ENCODE peak calls at places on chromosomes 5 and 9, in eight cellular contexts. A is sigmoid colon, N is A673, Z is coronary artery, W is AG04449, O is fibroblast of pulmonary artery, V is GM12864, M is lower lobe of right lung. T is an unnamed sample.

GRCh38 chr9:121912812-121913627 is 180.1 kb downstream of the TTLL11 start:
- DNase-seq in A (no peak), N (no peak), Z (no peak), W (no peak), O (no peak), V (no peak), M (no peak), T (no peak)

GRCh38 chr5:15645376-15645775 is 145.4 kb downstream of the FBXL7 start:
- DNase-seq in A (no peak), N (no peak), Z (no peak), W (no peak), O (peak; percentile 38), V (no peak), M (no peak), T (no peak)

GRCh38 chr5:133945561-133945960 is 22.9 kb downstream of the C5orf15 start:
- DNase-seq in A (no peak), N (no peak), Z (no peak), W (no peak), O (no peak), V (no peak), M (no peak), T (no peak)

GRCh38 chr9:73154760-73155159 is 3.1 kb downstream of the ANXA1 start:
- DNase-seq in A (no peak), N (peak; percentile 21), Z (no peak), W (no peak), O (no peak), V (no peak), M (no peak), T (no peak)

GRCh38 chr9:18658764-18659705 is 185.1 kb downstream of the ADAMTSL1 start:
- DNase-seq in A (no peak), N (no peak), Z (no peak), W (no peak), O (peak; percentile 80), V (no peak), M (no peak), T (no peak)

GRCh38 chr9:100083448-100084144 is 15.2 kb downstream of the ERP44 start:
- DNase-seq in A (no peak), N (no peak), Z (no peak), W (no peak), O (no peak), V (no peak), M (no peak), T (peak; percentile 58)

GRCh38 chr9:88905506-88905905 is 85.8 kb upstream of the S1PR3 start:
- DNase-seq in A (no peak), N (no peak), Z (no peak), W (no peak), O (no peak), V (no peak), M (no peak), T (no peak)

GRCh38 chr5:81835813-81836458 is 85.0 kb upstream of the SSBP2 start:
- DNase-seq in A (no peak), N (no peak), Z (no peak), W (no peak), O (peak; percentile 23), V (no peak), M (no peak), T (no peak)

GRCh38 chr5:69231851-69232250 is 2.8 kb upstream of the CDK7 start:
- DNase-seq in A (no peak), N (no peak), Z (no peak), W (no peak), O (no peak), V (no peak), M (no peak), T (no peak)

GRCh38 chr9:23700359-23700758 is 125.7 kb downstream of the ELAVL2 start:
- DNase-seq in A (no peak), N (no peak), Z (no peak), W (no peak), O (no peak), V (no peak), M (no peak), T (no peak)

GRCh38 chr9:23698161-23698560 is 127.9 kb downstream of the ELAVL2 start:
- DNase-seq in A (no peak), N (no peak), Z (no peak), W (no peak), O (no peak), V (no peak), M (no peak), T (no peak)

GRCh38 chr9:23707249-23707648 is 118.8 kb downstream of the ELAVL2 start:
- DNase-seq in A (no peak), N (no peak), Z (no peak), W (no peak), O (no peak), V (no peak), M (no peak), T (no peak)

GRCh38 chr9:23701291-23701690 is 124.7 kb downstream of the ELAVL2 start:
- DNase-seq in A (no peak), N (no peak), Z (no peak), W (no peak), O (no peak), V (no peak), M (no peak), T (no peak)

GRCh38 chr9:23702311-23702922 is 123.6 kb downstream of the ELAVL2 start:
- DNase-seq in A (no peak), N (no peak), Z (no peak), W (no peak), O (no peak), V (no peak), M (no peak), T (no peak)
- TF ChIP-seq CTCF in A (no peak), N (no peak), Z (no peak), W (no peak), O (no peak), V (no peak), M (no peak), T (no peak)

DNA sequence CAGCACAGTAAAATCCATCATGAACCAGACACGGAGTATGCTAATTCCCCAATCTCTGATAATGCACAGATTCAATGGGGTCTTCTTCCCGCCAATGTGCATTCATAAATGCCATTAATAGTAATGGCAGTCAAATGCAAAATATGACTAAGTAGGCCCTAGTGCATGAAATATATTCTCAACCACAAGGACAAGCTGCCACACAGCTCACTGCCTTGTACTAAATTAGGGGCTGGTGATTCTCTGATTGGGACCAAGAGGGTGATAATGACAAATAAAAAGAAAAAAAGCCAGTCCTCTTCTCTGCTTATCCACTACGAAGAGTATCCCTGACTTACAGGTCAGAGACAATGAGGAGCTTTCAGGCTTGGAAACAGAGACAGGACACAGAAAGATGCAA is 148.3 kb downstream of the EBF1 start:
- DNase-seq in A (no peak), N (no peak), Z (no peak), W (no peak), O (no peak), V (no peak), M (no peak), T (no peak)
- H3K4me3 ChIP-seq in A (no peak overlapping the region), N (no peak overlapping the region), Z (no peak overlapping the region), W (no peak overlapping the region), O (no peak overlapping the region), V (no peak overlapping the region), M (no peak overlapping the region), T (no peak overlapping the region)

DNA sequence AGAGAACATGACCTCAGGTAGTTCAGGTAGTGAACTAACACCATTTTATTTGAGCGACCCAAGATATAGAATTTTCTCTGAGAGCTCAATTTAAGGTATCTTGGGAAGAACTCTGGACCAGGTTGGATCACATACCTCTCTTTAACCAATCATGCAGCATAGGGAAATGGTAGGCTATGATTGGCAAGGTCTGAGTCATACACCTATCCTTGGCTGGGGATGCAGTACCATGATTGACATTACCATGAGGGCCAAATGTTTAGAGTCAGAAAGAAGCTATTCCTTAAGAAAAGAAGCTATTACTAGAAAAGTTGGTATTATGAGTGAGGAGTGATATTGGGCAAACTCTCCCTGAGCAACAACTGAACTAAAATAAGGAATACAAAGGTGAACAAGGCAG is 258.7 kb downstream of the KCTD16 start:
- DNase-seq in A (no peak), N (no peak), Z (no peak), W (no peak), O (no peak), V (no peak), M (no peak), T (no peak)
- TF ChIP-seq CTCF in A (no peak), N (no peak), Z (no peak), W (no peak), O (no peak), V (no peak), M (no peak), T (no peak)

GRCh38 chr5:163310992-163311391 is 126.4 kb upstream of the CCNG1 start:
- DNase-seq in A (no peak), N (no peak), Z (no peak), W (no peak), O (no peak), V (no peak), M (no peak), T (no peak)

GRCh38 chr5:163309850-163310365 is 127.5 kb upstream of the CCNG1 start:
- DNase-seq in A (no peak), N (no peak), Z (no peak), W (no peak), O (no peak), V (no peak), M (no peak), T (no peak)

GRCh38 chr5:163305655-163306054 is 131.7 kb upstream of the CCNG1 start:
- DNase-seq in A (no peak), N (no peak), Z (no peak), W (no peak), O (no peak), V (no peak), M (no peak), T (no peak)

DNA sequence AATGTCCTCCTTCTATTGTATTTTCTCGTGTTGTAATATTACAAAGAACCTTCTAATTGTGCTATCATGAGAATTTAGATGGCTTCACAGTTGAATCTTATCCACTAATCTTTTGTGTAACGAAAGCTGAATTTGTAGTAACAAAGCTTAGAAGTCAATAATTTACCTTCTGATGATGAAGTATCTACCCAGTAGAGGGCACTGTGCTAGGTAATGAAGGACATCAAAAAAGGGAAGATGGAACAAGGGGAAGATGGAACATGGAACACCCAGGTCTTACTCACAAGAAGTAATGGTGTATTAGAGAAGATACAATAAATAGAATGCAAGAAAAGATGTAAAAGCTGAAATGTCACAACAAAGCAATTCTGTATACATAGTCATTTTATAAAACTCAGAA is 131.0 kb upstream of the CCNG1 start:
- DNase-seq in A (no peak), N (peak; percentile 39), Z (no peak), W (no peak), O (peak; percentile 45), V (peak; percentile 4), M (no peak), T (no peak)
- H3K4me3 ChIP-seq in A (no peak overlapping the region), N (no peak overlapping the region), Z (no peak overlapping the region), W (no peak overlapping the region), O (no peak overlapping the region), V (no peak overlapping the region), M (no peak overlapping the region), T (no peak overlapping the region)

GRCh38 chr5:7078901-7079300 is 317.0 kb upstream of the ADCY2 start:
- DNase-seq in A (no peak), N (peak; percentile 41), Z (no peak), W (no peak), O (no peak), V (no peak), M (no peak), T (no peak)
- TF ChIP-seq CTCF in A (no peak), N (peak; percentile 37), Z (no peak), W (no peak), O (no peak), V (no peak), M (no peak), T (peak; percentile 37)

GRCh38 chr5:179973391-179973790 is 65.7 kb upstream of the TBC1D9B start:
- DNase-seq in A (no peak), N (no peak), Z (no peak), W (no peak), O (no peak), V (no peak), M (no peak), T (no peak)
- H3K4me3 ChIP-seq in A (no peak overlapping the region), N (no peak overlapping the region), Z (no peak overlapping the region), W (no peak overlapping the region), O (no peak overlapping the region), V (no peak overlapping the region), M (no peak overlapping the region), T (no peak overlapping the region)

GRCh38 chr5:6780802-6781391 is 67.7 kb downstream of the TENT4A start:
- DNase-seq in A (no peak), N (peak; percentile 54), Z (peak; percentile 29), W (no peak), O (no peak), V (peak; percentile 8), M (no peak), T (no peak)
- TF ChIP-seq CTCF in A (no peak), N (peak; percentile 66), Z (no peak), W (no peak), O (peak; percentile 34), V (peak; percentile 89), M (peak; percentile 45), T (peak; percentile 77)